ENCODE peak calls at places on chromosomes 3 and 15, in nine cellular contexts. One of them, this sample, is unnamed.

GRCh38 chr3:170999737-171000242 is 26.7 kb downstream of the SLC2A2 start:
- DNase-seq in GM23338: no peak
- DNase-seq in MCF 10A: peak
- DNase-seq in body of pancreas: peak
- DNase-seq in tibial artery: no peak
- DNase-seq in neural progenitor cell: no peak
- DNase-seq in astrocyte of the spinal cord: peak
- DNase-seq in osteocyte: no peak
- DNase-seq in fibroblast of lung: peak
- DNase-seq in this sample: no peak

GRCh38 chr3:154776549-154777230 is 303.4 kb upstream of the MME start:
- DNase-seq in neural progenitor cell: no peak
- DNase-seq in body of pancreas: no peak
- DNase-seq in tibial artery: no peak
- DNase-seq in MCF 10A: no peak
- DNase-seq in GM23338: no peak
- DNase-seq in fibroblast of lung: no peak
- DNase-seq in osteocyte: no peak
- DNase-seq in astrocyte of the spinal cord: no peak
- DNase-seq in this sample: no peak

GRCh38 chr3:114758828-114759709 is 388.0 kb downstream of the ZBTB20 start:
- DNase-seq in tibial artery: no peak
- DNase-seq in body of pancreas: peak
- DNase-seq in astrocyte of the spinal cord: peak
- DNase-seq in fibroblast of lung: peak
- DNase-seq in MCF 10A: peak
- DNase-seq in osteocyte: no peak
- DNase-seq in neural progenitor cell: no peak
- DNase-seq in GM23338: no peak
- DNase-seq in this sample: no peak

GRCh38 chr3:53696401-53697172 is 149.6 kb downstream of the CHDH start:
- DNase-seq in MCF 10A: peak
- DNase-seq in osteocyte: no peak
- DNase-seq in astrocyte of the spinal cord: no peak
- DNase-seq in fibroblast of lung: no peak
- DNase-seq in tibial artery: no peak
- DNase-seq in neural progenitor cell: no peak
- DNase-seq in body of pancreas: no peak
- DNase-seq in GM23338: no peak
- DNase-seq in this sample: no peak

GRCh38 chr15:97037080-97037479 is 706.6 kb downstream of the NR2F2 start:
- DNase-seq in astrocyte of the spinal cord: peak
- DNase-seq in fibroblast of lung: peak
- DNase-seq in neural progenitor cell: no peak
- DNase-seq in tibial artery: no peak
- DNase-seq in body of pancreas: no peak
- DNase-seq in GM23338: no peak
- DNase-seq in MCF 10A: no peak
- DNase-seq in osteocyte: no peak
- DNase-seq in this sample: no peak

GRCh38 chr3:58173670-58174472 is 36.9 kb downstream of the DNASE1L3 start:
- DNase-seq in fibroblast of lung: no peak
- DNase-seq in neural progenitor cell: peak
- DNase-seq in astrocyte of the spinal cord: no peak
- DNase-seq in GM23338: peak
- DNase-seq in tibial artery: peak
- DNase-seq in MCF 10A: peak
- DNase-seq in body of pancreas: peak
- DNase-seq in osteocyte: no peak
- DNase-seq in this sample: peak

GRCh38 chr3:88219138-88219792 is 69.5 kb downstream of the C3orf38 start:
- DNase-seq in neural progenitor cell: peak
- DNase-seq in astrocyte of the spinal cord: peak
- DNase-seq in GM23338: peak
- DNase-seq in fibroblast of lung: peak
- DNase-seq in MCF 10A: peak
- DNase-seq in osteocyte: no peak
- DNase-seq in tibial artery: no peak
- DNase-seq in body of pancreas: peak
- DNase-seq in this sample: peak

GRCh38 chr3:170751894-170752283 is 118.1 kb downstream of the RPL22L1 start:
- DNase-seq in tibial artery: no peak
- DNase-seq in fibroblast of lung: no peak
- DNase-seq in GM23338: no peak
- DNase-seq in MCF 10A: no peak
- DNase-seq in neural progenitor cell: no peak
- DNase-seq in osteocyte: no peak
- DNase-seq in astrocyte of the spinal cord: no peak
- DNase-seq in body of pancreas: no peak
- DNase-seq in this sample: no peak

GRCh38 chr15:49242820-49243219 is 72.8 kb downstream of the GALK2 start:
- DNase-seq in tibial artery: no peak
- DNase-seq in fibroblast of lung: peak
- DNase-seq in MCF 10A: peak
- DNase-seq in neural progenitor cell: no peak
- DNase-seq in osteocyte: no peak
- DNase-seq in GM23338: peak
- DNase-seq in body of pancreas: no peak
- DNase-seq in astrocyte of the spinal cord: peak
- DNase-seq in this sample: no peak

GRCh38 chr3:58323795-58324674 is 8.7 kb upstream of the PXK start:
- DNase-seq in GM23338: no peak
- DNase-seq in astrocyte of the spinal cord: peak
- DNase-seq in body of pancreas: no peak
- DNase-seq in neural progenitor cell: no peak
- DNase-seq in fibroblast of lung: no peak
- DNase-seq in osteocyte: no peak
- DNase-seq in tibial artery: no peak
- DNase-seq in MCF 10A: no peak
- DNase-seq in this sample: no peak

GRCh38 chr3:111979689-111980025 is 831 bp downstream of the ABHD10 start:
- DNase-seq in MCF 10A: no peak
- DNase-seq in fibroblast of lung: peak
- DNase-seq in astrocyte of the spinal cord: no peak
- DNase-seq in GM23338: no peak
- DNase-seq in neural progenitor cell: no peak
- DNase-seq in body of pancreas: no peak
- DNase-seq in osteocyte: no peak
- DNase-seq in tibial artery: no peak
- DNase-seq in this sample: no peak

GRCh38 chr3:64291345-64291744 is 66.1 kb upstream of the PRICKLE2 start:
- DNase-seq in MCF 10A: peak
- DNase-seq in neural progenitor cell: no peak
- DNase-seq in tibial artery: peak
- DNase-seq in osteocyte: no peak
- DNase-seq in GM23338: no peak
- DNase-seq in fibroblast of lung: peak
- DNase-seq in body of pancreas: peak
- DNase-seq in astrocyte of the spinal cord: peak
- DNase-seq in this sample: no peak

GRCh38 chr3:55555866-55556621 is 68.9 kb upstream of the WNT5A start:
- DNase-seq in GM23338: no peak
- DNase-seq in astrocyte of the spinal cord: no peak
- DNase-seq in tibial artery: no peak
- DNase-seq in fibroblast of lung: no peak
- DNase-seq in osteocyte: no peak
- DNase-seq in MCF 10A: no peak
- DNase-seq in body of pancreas: no peak
- DNase-seq in neural progenitor cell: no peak
- DNase-seq in this sample: no peak

GRCh38 chr3:174532776-174533175 is 326.4 kb upstream of the NAALADL2 start:
- DNase-seq in astrocyte of the spinal cord: no peak
- DNase-seq in body of pancreas: no peak
- DNase-seq in tibial artery: no peak
- DNase-seq in GM23338: peak
- DNase-seq in MCF 10A: no peak
- DNase-seq in neural progenitor cell: no peak
- DNase-seq in osteocyte: no peak
- DNase-seq in fibroblast of lung: no peak
- DNase-seq in this sample: no peak

GRCh38 chr3:32708672-32709283 is 23.8 kb downstream of the CNOT10 start:
- DNase-seq in osteocyte: no peak
- DNase-seq in tibial artery: no peak
- DNase-seq in GM23338: no peak
- DNase-seq in MCF 10A: no peak
- DNase-seq in astrocyte of the spinal cord: no peak
- DNase-seq in body of pancreas: no peak
- DNase-seq in neural progenitor cell: no peak
- DNase-seq in fibroblast of lung: no peak
- DNase-seq in this sample: no peak

DNA sequence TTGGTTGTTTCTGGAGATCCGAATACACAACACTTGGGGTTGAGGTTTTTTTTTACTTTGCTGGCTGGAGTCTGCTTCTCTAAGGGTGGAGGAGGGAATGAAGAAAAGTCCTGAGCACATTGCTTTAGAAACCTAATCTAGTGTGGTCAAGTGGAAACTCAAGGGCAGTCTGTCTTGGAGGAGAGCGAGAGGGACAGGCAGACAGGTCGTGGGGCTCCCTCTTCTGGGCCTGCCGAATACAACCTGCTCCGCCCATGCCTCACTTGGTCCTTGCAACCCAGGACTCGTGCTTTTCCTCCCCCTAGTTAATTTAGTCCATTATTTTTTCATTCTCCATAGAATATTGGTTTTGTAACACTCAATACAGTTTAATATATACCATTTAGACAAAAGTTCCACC is 176.7 kb upstream of the LYSMD4 start:
- DNase-seq in tibial artery: no peak
- DNase-seq in MCF 10A: peak
- DNase-seq in body of pancreas: no peak
- DNase-seq in osteocyte: no peak
- DNase-seq in GM23338: peak
- DNase-seq in fibroblast of lung: no peak
- DNase-seq in neural progenitor cell: peak
- DNase-seq in astrocyte of the spinal cord: no peak
- DNase-seq in this sample: no peak
- TF ChIP-seq CTCF in tibial artery: no peak
- TF ChIP-seq CTCF in MCF 10A: no peak
- TF ChIP-seq CTCF in body of pancreas: no peak
- TF ChIP-seq CTCF in osteocyte: peak
- TF ChIP-seq CTCF in GM23338: peak
- TF ChIP-seq CTCF in fibroblast of lung: no peak
- TF ChIP-seq CTCF in neural progenitor cell: peak
- TF ChIP-seq CTCF in astrocyte of the spinal cord: peak
- TF ChIP-seq CTCF in this sample: no peak

GRCh38 chr3:76668653-76669052 is 371.2 kb upstream of the ROBO2 start:
- DNase-seq in body of pancreas: no peak
- DNase-seq in fibroblast of lung: no peak
- DNase-seq in tibial artery: no peak
- DNase-seq in osteocyte: no peak
- DNase-seq in GM23338: no peak
- DNase-seq in MCF 10A: no peak
- DNase-seq in neural progenitor cell: no peak
- DNase-seq in astrocyte of the spinal cord: no peak
- DNase-seq in this sample: no peak

GRCh38 chr3:76664816-76665215 is 375.1 kb upstream of the ROBO2 start:
- DNase-seq in fibroblast of lung: no peak
- DNase-seq in body of pancreas: no peak
- DNase-seq in neural progenitor cell: no peak
- DNase-seq in MCF 10A: no peak
- DNase-seq in astrocyte of the spinal cord: no peak
- DNase-seq in GM23338: no peak
- DNase-seq in osteocyte: no peak
- DNase-seq in tibial artery: no peak
- DNase-seq in this sample: no peak

GRCh38 chr3:76673171-76673570 is 366.7 kb upstream of the ROBO2 start:
- DNase-seq in neural progenitor cell: no peak
- DNase-seq in GM23338: no peak
- DNase-seq in MCF 10A: no peak
- DNase-seq in osteocyte: no peak
- DNase-seq in tibial artery: no peak
- DNase-seq in fibroblast of lung: peak
- DNase-seq in astrocyte of the spinal cord: no peak
- DNase-seq in body of pancreas: no peak
- DNase-seq in this sample: no peak

GRCh38 chr3:76669305-76669704 is 370.6 kb upstream of the ROBO2 start:
- DNase-seq in GM23338: no peak
- DNase-seq in astrocyte of the spinal cord: no peak
- DNase-seq in tibial artery: no peak
- DNase-seq in osteocyte: no peak
- DNase-seq in neural progenitor cell: no peak
- DNase-seq in body of pancreas: no peak
- DNase-seq in fibroblast of lung: no peak
- DNase-seq in MCF 10A: no peak
- DNase-seq in this sample: no peak
- TF ChIP-seq CTCF in GM23338: no peak
- TF ChIP-seq CTCF in astrocyte of the spinal cord: no peak
- TF ChIP-seq CTCF in tibial artery: no peak
- TF ChIP-seq CTCF in osteocyte: no peak
- TF ChIP-seq CTCF in neural progenitor cell: no peak
- TF ChIP-seq CTCF in body of pancreas: no peak
- TF ChIP-seq CTCF in fibroblast of lung: no peak
- TF ChIP-seq CTCF in MCF 10A: no peak
- TF ChIP-seq CTCF in this sample: no peak

GRCh38 chr15:40892449-40893012 is 1.7 kb upstream of the VPS18 start:
- DNase-seq in neural progenitor cell: no peak
- DNase-seq in body of pancreas: no peak
- DNase-seq in tibial artery: no peak
- DNase-seq in GM23338: no peak
- DNase-seq in astrocyte of the spinal cord: no peak
- DNase-seq in MCF 10A: no peak
- DNase-seq in osteocyte: no peak
- DNase-seq in fibroblast of lung: no peak
- DNase-seq in this sample: no peak

GRCh38 chr15:40891810-40892448 is 2.3 kb upstream of the VPS18 start:
- DNase-seq in neural progenitor cell: peak
- DNase-seq in tibial artery: no peak
- DNase-seq in GM23338: peak
- DNase-seq in body of pancreas: peak
- DNase-seq in MCF 10A: peak
- DNase-seq in fibroblast of lung: peak
- DNase-seq in astrocyte of the spinal cord: peak
- DNase-seq in osteocyte: no peak
- DNase-seq in this sample: peak

GRCh38 chr15:40893733-40894688 is at the start of gene VPS18:
- DNase-seq in GM23338: peak
- DNase-seq in body of pancreas: peak
- DNase-seq in astrocyte of the spinal cord: peak
- DNase-seq in neural progenitor cell: peak
- DNase-seq in tibial artery: peak
- DNase-seq in osteocyte: peak
- DNase-seq in MCF 10A: peak
- DNase-seq in fibroblast of lung: peak
- DNase-seq in this sample: peak

GRCh38 chr15:40893019-40893723 is 1.1 kb upstream of the VPS18 start:
- DNase-seq in astrocyte of the spinal cord: no peak
- DNase-seq in MCF 10A: peak
- DNase-seq in tibial artery: no peak
- DNase-seq in osteocyte: no peak
- DNase-seq in neural progenitor cell: no peak
- DNase-seq in GM23338: no peak
- DNase-seq in body of pancreas: no peak
- DNase-seq in fibroblast of lung: no peak
- DNase-seq in this sample: no peak

GRCh38 chr15:40894689-40895308 is 549 bp downstream of the VPS18 start:
- DNase-seq in tibial artery: peak
- DNase-seq in osteocyte: no peak
- DNase-seq in MCF 10A: peak
- DNase-seq in neural progenitor cell: peak
- DNase-seq in astrocyte of the spinal cord: peak
- DNase-seq in body of pancreas: peak
- DNase-seq in fibroblast of lung: peak
- DNase-seq in GM23338: peak
- DNase-seq in this sample: peak
- TF ChIP-seq CTCF in tibial artery: peak
- TF ChIP-seq CTCF in osteocyte: peak
- TF ChIP-seq CTCF in MCF 10A: peak
- TF ChIP-seq CTCF in neural progenitor cell: peak
- TF ChIP-seq CTCF in astrocyte of the spinal cord: peak
- TF ChIP-seq CTCF in body of pancreas: peak
- TF ChIP-seq CTCF in fibroblast of lung: peak
- TF ChIP-seq CTCF in GM23338: peak
- TF ChIP-seq CTCF in this sample: no peak

GRCh38 chr15:29805708-29806104 is 16.6 kb downstream of the TJP1 start:
- DNase-seq in GM23338: no peak
- DNase-seq in fibroblast of lung: no peak
- DNase-seq in MCF 10A: no peak
- DNase-seq in astrocyte of the spinal cord: no peak
- DNase-seq in tibial artery: no peak
- DNase-seq in body of pancreas: no peak
- DNase-seq in neural progenitor cell: no peak
- DNase-seq in osteocyte: no peak
- DNase-seq in this sample: no peak
- TF ChIP-seq CTCF in GM23338: no peak
- TF ChIP-seq CTCF in fibroblast of lung: no peak
- TF ChIP-seq CTCF in MCF 10A: no peak
- TF ChIP-seq CTCF in astrocyte of the spinal cord: no peak
- TF ChIP-seq CTCF in tibial artery: no peak
- TF ChIP-seq CTCF in body of pancreas: no peak
- TF ChIP-seq CTCF in neural progenitor cell: no peak
- TF ChIP-seq CTCF in osteocyte: no peak
- TF ChIP-seq CTCF in this sample: no peak